ENCODE peak calls at places on chromosomes 7 and 10, in seven cellular contexts. S is mucosa of descending colon, L is BE2C, H is heart right ventricle, C is astrocyte of the spinal cord, Y is tibial artery, N is endothelial cell of umbilical vein. T is an unnamed sample.

GRCh38 chr10:98444314-98445006 is 2.3 kb downstream of the HPS1 start:
- DNase-seq in S (no peak), Y (no peak), H (no peak), L (no peak), N (no peak), C (no peak), T (no peak)

GRCh38 chr7:15515201-15515777 is 46.5 kb downstream of the AGMO start:
- DNase-seq in L (no peak), C (peak; percentile 22), S (no peak), H (no peak), Y (no peak), N (peak; percentile 64), T (no peak)

GRCh38 chr10:125056161-125057132 is 103.9 kb downstream of the CTBP2 start:
- DNase-seq in S (no peak), H (no peak), C (no peak), N (no peak), Y (no peak), L (no peak), T (no peak)

GRCh38 chr10:14259696-14260595 is 70.8 kb downstream of the FRMD4A start:
- DNase-seq in S (no peak), H (no peak), C (peak; percentile 82), L (no peak), Y (no peak), N (no peak), T (no peak)

GRCh38 chr7:3370068-3370704 is 69.1 kb downstream of the SDK1 start:
- DNase-seq in C (peak; percentile 15), Y (no peak), N (no peak), H (no peak), S (no peak), L (no peak), T (no peak)

GRCh38 chr10:62934258-62934657 is 118.1 kb upstream of the EGR2 start:
- DNase-seq in S (no peak), L (no peak), N (no peak), H (no peak), Y (no peak), C (no peak), T (no peak)

GRCh38 chr10:130500251-130501000 is 364.2 kb downstream of the GLRX3 start:
- DNase-seq in Y (no peak), N (no peak), C (no peak), L (no peak), S (no peak), H (no peak), T (no peak)

GRCh38 chr10:116109481-116109880 is 163.5 kb downstream of the GFRA1 start:
- DNase-seq in S (no peak), H (no peak), Y (no peak), L (no peak), N (no peak), C (no peak), T (no peak)

GRCh38 chr10:38038107-38038931 is 27.8 kb downstream of the ZNF33A start:
- DNase-seq in Y (no peak), L (no peak), S (no peak), H (no peak), C (no peak), N (no peak), T (no peak)

GRCh38 chr10:134205-134742 is 981 bp upstream of the ZMYND11 start:
- DNase-seq in L (no peak), H (no peak), N (peak; percentile 48), S (no peak), Y (no peak), C (peak; percentile 9), T (peak; percentile 39)

GRCh38 chr10:93593254-93593653 is 7.8 kb downstream of the RBP4 start:
- DNase-seq in Y (no peak), H (no peak), S (no peak), C (no peak), N (no peak), L (no peak), T (no peak)

GRCh38 chr7:105352018-105352612 is 36.6 kb downstream of the SRPK2 start:
- DNase-seq in L (no peak), Y (peak; percentile 88), N (peak; percentile 81), S (peak; percentile 50), C (peak; percentile 94), H (peak; percentile 69), T (peak; percentile 56)

GRCh38 chr10:57218382-57218781 is 857.3 kb upstream of the ZWINT start:
- DNase-seq in C (no peak), S (no peak), N (no peak), L (no peak), Y (no peak), H (no peak), T (no peak)

GRCh38 chr7:1483079-1483478 is 21.1 kb downstream of the INTS1 start:
- DNase-seq in N (no peak), C (no peak), Y (no peak), S (no peak), H (no peak), L (no peak), T (no peak)

GRCh38 chr7:142476077-142476476 is 218.2 kb upstream of the PRSS58 start:
- DNase-seq in C (peak; percentile 41), S (no peak), N (no peak), Y (no peak), L (no peak), H (no peak), T (no peak)

DNA sequence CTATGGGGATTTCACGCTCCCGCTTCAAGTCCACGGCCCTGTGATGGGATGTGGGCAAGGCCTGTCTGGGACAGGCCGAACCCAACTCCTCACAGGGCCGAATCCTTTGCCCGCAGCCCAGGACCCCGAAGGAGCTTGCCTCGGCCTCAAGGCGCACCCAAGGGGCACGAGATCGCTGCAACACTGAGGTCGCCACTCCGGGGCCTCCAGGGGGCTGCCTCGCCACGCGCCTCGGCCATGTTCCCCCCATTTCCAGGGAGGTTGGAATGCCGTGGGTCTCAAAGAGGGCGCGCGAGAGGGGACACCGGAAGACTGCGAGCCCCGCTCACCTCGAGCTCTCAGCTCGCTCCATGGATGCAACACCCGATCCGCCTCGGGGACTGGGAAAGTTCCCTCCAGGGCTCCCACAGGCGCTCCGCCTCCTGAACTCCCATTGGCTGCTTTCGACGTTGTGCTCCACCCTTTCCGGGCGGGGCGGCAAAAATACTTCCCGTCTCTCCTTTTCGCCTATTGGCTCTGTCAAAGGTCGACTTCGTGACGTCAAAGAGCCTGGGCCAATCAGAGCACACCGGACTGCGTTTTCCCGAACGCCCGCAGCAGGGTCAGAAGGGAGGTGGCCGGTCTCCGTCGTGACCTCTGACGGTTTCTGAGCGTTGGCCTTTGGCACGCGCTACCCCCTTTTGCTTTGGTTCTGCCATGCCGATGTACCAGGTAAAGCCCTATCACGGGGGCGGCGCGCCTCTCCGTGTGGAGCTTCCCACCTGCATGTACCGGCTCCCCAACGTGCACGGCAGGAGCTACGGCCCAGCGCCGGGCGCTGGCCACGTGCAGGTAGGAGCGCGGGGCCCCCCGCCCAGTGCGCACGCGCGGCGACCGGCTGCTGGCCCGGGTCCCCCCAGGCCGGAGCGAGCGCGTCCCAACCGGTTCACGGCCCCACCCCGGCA is at the start of the genes AIMP2 and PMS2:
- DNase-seq in C (peak; percentile 98), L (peak; percentile 98), Y (peak; percentile 98), S (peak; percentile 98), H (peak; percentile 96), N (peak; percentile 99), T (peak; percentile 96)
- TF ChIP-seq CTCF in C (no peak), L (no peak), Y (no peak), S (no peak), H (no peak), N (no peak), T (no peak)

GRCh38 chr7:101235050-101235449 is 2.6 kb downstream of the CLDN15 start:
- DNase-seq in L (no peak), C (no peak), Y (no peak), H (no peak), S (no peak), N (peak; percentile 27), T (no peak)
- TF ChIP-seq CTCF in L (peak; percentile 50), C (peak; percentile 32), Y (no peak), H (peak; percentile 5), S (no peak), N (peak; percentile 20), T (no peak)

DNA sequence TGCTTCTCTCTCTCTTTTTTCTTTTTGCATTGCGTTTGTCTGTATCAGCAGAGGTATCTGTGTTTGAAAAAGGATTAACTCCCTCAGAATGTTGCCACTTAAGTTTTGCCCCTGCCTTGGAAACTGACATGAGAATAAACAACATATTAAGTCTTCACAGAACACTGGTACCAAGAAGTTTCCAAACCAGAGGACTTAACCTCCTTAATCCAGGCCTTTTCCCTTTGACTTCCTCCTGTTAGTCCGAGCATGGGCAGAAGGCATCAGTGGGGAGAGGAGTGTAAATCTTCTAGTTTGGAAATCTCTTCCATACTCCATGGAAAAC is 681.4 kb downstream of the LRMDA start:
- DNase-seq in C (no peak), S (no peak), Y (no peak), H (no peak), L (no peak), N (no peak), T (no peak)
- TF ChIP-seq CTCF in C (no peak), S (no peak), Y (no peak), H (no peak), L (no peak), N (no peak), T (no peak)

DNA sequence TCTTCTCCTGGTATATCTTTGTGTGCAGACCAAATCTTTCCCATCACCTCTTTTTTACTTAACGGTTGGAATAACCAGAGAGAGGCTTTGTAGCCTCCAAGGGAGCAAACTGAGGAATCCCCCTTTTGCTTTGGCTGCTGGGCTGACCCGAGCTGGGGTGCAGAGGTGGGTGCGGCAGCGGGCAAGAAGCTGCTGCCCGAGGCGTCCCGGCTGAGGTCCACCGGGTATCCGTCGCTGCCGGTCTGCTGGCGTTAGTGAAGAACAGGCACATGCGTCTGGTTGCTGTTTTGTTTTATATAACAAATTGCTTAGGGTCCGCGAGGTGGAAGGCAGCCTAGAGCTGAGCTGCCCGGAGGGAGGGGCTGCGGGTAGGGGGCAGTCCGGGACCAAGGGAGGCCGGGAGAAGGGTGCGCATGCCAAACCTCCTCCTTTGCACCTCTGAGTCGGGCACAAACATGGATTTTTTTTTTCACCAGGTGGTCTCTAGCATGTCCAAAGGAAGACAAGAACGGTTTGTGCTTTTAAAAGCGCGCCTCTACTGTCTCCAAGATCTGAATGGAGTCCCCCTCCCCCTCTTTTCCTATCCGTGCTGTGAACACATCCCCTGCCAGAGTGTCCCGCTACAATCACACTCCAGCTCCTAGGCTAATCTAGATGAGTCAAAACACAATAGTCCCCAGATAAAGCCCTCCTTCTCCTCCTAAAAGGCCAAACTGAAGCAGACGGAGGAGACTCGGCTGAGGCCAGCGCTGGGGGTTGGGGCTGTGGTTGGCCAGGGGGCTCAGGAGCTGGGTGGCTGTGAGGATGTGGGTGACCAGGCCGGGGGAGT is 6.8 kb upstream of the GATA3 start:
- DNase-seq in L (peak; percentile 62), S (no peak), Y (no peak), H (no peak), N (peak; percentile 59), C (no peak), T (no peak)
- TF ChIP-seq CTCF in L (no peak), S (no peak), Y (no peak), H (no peak), N (no peak), C (no peak), T (no peak)

DNA sequence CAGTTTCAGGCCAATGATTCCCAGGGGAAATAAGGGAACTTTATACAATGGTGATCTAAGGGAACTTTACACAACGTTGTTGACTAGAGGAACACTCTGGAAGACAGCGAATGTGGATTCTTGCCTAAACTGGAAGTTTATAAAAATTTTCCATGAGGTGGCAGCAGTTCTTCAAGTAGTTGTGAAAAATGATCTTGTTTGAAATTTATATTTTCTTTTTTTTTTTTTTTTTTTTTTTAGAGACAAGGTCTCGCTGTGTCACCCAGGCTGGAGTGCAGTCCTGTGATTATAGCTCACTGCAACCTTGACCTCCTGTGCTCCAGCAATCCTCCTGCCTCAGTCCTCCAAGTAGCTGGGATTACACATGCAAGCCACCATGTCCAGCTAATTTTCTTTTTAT is 32.1 kb upstream of the GTF2I start:
- DNase-seq in N (peak; percentile 61), Y (no peak), L (no peak), H (no peak), S (no peak), C (peak; percentile 59), T (no peak)
- TF ChIP-seq CTCF in N (no peak), Y (peak; percentile 12), L (no peak), H (no peak), S (no peak), C (peak; percentile 14), T (no peak)

T was measured in natural killer cell.